ENCODE peak calls at places on chromosomes 1 and 21, in five cellular contexts. A is uterus, F is A549, P is OCI-LY7, Q is DND-41. D is an unnamed sample. For H3K4me1, the result is how much of the 10 kb centered on the place peaks cover.

GRCh38 chr1:155092641-155093040 is 14.0 kb downstream of the EFNA3 start:
- DNase-seq in F (no peak), P (no peak), A (no peak), Q (no peak), D (no peak)

GRCh38 chr1:229624906-229625871 is 733 bp downstream of the TAF5L start:
- DNase-seq in P (peak), A (peak), Q (peak), F (peak), D (peak)

GRCh38 chr1:161835963-161836362 is 69.8 kb downstream of the ATF6 start:
- DNase-seq in A (no peak), P (no peak), Q (no peak), F (no peak), D (no peak)

GRCh38 chr1:9466780-9467755 is 72.2 kb upstream of the SLC25A33 start:
- DNase-seq in F (no peak), A (peak), P (no peak), Q (no peak), D (no peak)

GRCh38 chr1:173475564-173476196 is 1.5 kb upstream of the PRDX6 start:
- DNase-seq in P (peak), Q (no peak), A (no peak), F (no peak), D (no peak)

GRCh38 chr1:204828352-204828850 is 42.3 kb upstream of the NFASC start:
- DNase-seq in Q (no peak), A (peak), P (no peak), F (peak), D (no peak)

GRCh38 chr1:65959896-65960295 is 167.2 kb downstream of the PDE4B start:
- DNase-seq in P (no peak), Q (no peak), A (no peak), F (no peak), D (no peak)

GRCh38 chr21:42981862-42982261 is 7.5 kb downstream of the PKNOX1 start:
- DNase-seq in Q (no peak), A (no peak), F (no peak), P (no peak), D (no peak)

DNA sequence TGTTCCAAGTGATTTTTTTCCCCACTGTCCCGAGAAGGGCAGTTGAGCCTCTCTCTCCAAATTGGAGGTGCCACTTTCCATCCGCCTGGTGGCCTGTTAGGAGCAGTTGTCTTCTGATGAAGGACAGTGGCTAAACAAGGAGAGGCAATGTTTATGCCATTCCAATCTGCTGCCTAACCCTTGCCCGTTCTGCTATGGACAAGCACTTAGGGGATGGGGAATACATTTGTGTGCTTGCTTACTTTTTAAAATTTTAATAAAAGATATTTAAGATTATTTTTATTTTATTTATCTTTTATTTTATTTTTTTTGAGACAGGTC is 12.0 kb downstream of the COQ8A start:
- DNase-seq in P (no peak), F (no peak), Q (no peak), A (no peak), D (no peak)
- H3K4me1 ChIP-seq in P (under half), F (under half), Q (under half), A (under half), D (under half)

DNA sequence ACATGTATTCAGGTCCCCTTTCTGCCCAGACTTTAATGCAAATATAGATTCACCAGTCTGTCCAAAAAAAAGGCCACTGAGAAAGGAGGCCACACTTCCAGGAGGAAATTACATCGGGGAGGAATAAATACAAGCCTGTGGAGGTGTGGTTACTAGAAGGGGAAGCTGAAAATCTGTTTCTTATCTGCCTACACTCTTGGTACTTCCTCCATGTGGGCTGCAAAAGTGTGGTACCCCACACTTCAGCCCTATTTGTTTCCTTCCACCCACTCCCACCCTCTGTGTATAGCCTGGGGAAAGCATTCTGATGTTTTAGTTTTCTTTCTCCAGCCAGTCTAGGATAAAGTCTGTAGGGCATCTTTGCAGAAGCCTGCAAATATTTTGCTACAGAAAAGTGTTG is 38.4 kb downstream of the UTP25 start:
- DNase-seq in Q (no peak), F (no peak), A (no peak), P (no peak), D (no peak)
- H3K4me1 ChIP-seq in Q (under half), F (under half), A (under half), P (under half), D (under half)

DNA sequence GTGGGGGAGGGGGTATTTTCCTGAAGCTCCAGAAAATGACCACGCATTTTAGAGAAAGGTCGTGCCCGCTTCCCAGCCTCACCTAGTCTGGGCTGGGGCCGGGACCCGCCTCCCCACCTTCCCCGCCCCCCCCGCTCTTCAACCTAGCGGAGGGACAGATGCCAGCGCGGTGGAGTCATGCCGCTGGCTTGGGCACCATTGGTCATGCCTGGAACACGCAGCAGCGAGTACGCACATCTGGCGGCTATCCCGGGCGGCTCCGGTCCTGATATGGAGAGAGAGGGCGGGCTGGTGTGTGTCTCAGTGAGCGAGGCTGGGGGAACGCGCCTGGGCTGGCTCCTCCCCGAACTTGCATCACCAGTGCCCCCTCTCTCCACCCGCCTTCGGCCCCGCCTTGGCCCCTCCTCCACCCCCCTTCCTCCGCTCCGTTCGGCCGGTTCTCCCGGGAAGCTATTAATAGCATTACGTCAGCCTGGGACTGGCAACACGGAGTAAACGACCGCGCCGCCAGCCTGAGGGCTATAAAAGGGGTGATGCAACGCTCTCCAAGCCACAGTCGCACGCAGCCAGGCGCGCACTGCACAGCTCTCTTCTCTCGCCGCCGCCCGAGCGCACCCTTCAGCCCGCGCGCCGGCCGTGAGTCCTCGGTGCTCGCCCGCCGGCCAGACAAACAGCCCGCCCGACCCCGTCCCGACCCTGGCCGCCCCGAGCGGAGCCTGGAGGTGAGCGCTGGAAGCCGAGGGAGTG is at the start of gene ATF3:
- DNase-seq in A (peak), P (peak), Q (peak), F (peak), D (peak)
- H3K4me1 ChIP-seq in A (under half), P (under half), Q (under half), F (under half), D (under half)

GRCh38 chr1:31574749-31575372 is 1.5 kb upstream of the TINAGL1 start:
- DNase-seq in A (no peak), F (no peak), Q (no peak), P (no peak), D (no peak)
- H3K4me1 ChIP-seq in A (under half), F (half or more), Q (under half), P (under half), D (under half)

GRCh38 chr21:33023574-33024277 is 2.0 kb upstream of the OLIG2 start:
- DNase-seq in A (no peak), P (no peak), Q (no peak), F (no peak), D (no peak)

GRCh38 chr21:33021150-33021549 is 4.6 kb upstream of the OLIG2 start:
- DNase-seq in F (no peak), P (no peak), A (no peak), Q (no peak), D (no peak)

GRCh38 chr21:33021667-33022066 is 4.1 kb upstream of the OLIG2 start:
- DNase-seq in P (no peak), A (no peak), F (no peak), Q (no peak), D (no peak)

GRCh38 chr21:33022828-33023573 is 2.7 kb upstream of the OLIG2 start:
- DNase-seq in Q (no peak), F (no peak), A (no peak), P (no peak), D (no peak)

GRCh38 chr21:33022489-33022827 is 3.3 kb upstream of the OLIG2 start:
- DNase-seq in A (no peak), Q (no peak), F (no peak), P (no peak), D (no peak)
- H3K4me1 ChIP-seq in A (under half), Q (under half), F (under half), P (under half), D (under half)

GRCh38 chr1:203287896-203288295 is 17.4 kb upstream of the BTG2 start:
- DNase-seq in Q (no peak), P (no peak), F (no peak), A (no peak), D (no peak)
- H3K4me1 ChIP-seq in Q (half or more), P (half or more), F (under half), A (under half), D (half or more)

GRCh38 chr1:27513958-27514357 is 24.0 kb upstream of the WASF2 start:
- DNase-seq in P (no peak), Q (no peak), A (no peak), F (no peak), D (no peak)
- H3K4me1 ChIP-seq in P (under half), Q (under half), A (under half), F (under half), D (under half)

GRCh38 chr1:116389705-116390104 is 16.7 kb downstream of the ATP1A1 start:
- DNase-seq in F (no peak), A (no peak), Q (no peak), P (no peak), D (no peak)
- H3K4me1 ChIP-seq in F (under half), A (under half), Q (under half), P (under half), D (under half)

DNA sequence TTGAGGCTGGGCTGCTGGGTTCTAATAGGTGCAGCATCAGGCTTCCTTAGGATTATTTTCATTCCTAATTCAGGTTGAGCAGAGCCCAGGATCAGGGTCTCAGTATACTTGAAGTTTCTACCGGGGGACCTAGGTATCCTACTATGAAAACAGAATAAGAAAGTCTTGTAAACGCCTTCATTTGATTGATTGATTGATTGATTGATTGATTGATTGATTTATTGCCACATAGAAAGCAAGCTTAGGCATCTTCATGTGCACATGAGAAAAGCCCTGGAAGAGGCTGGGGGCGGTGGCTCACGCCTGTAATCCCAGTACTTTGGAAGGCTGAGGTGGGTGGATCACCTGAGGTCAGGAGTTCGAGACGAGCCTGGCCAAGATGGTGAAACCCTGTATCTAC is 97.4 kb upstream of the BMP8A start:
- DNase-seq in P (no peak), F (no peak), A (no peak), Q (no peak), D (no peak)
- H3K4me1 ChIP-seq in P (under half), F (half or more), A (under half), Q (under half), D (under half)

GRCh38 chr1:1841575-1841991 is 49.3 kb downstream of the GNB1 start:
- DNase-seq in P (peak), A (no peak), Q (no peak), F (no peak), D (no peak)

GRCh38 chr1:1842360-1843146 is 48.3 kb downstream of the GNB1 start:
- DNase-seq in A (no peak), P (peak), Q (peak), F (no peak), D (no peak)

GRCh38 chr1:1846386-1846918 is 44.4 kb downstream of the GNB1 start:
- DNase-seq in A (no peak), Q (no peak), P (no peak), F (no peak), D (no peak)

GRCh38 chr1:1847501-1848289 is 43.2 kb downstream of the GNB1 start:
- DNase-seq in P (peak), A (no peak), F (no peak), Q (no peak), D (no peak)

GRCh38 chr1:1847061-1847460 is 43.8 kb downstream of the GNB1 start:
- DNase-seq in Q (no peak), P (no peak), A (no peak), F (no peak), D (no peak)
- H3K4me1 ChIP-seq in Q (under half), P (half or more), A (under half), F (under half), D (under half)